ENCODE peak calls at places on chromosome 3, in six cellular contexts. D is astrocyte of the spinal cord, N is LoVo, Q is astrocyte of the hippocampus, O is MV-4-11, T is lower leg skin. X is an unnamed sample.

GRCh38 chr3:58037141-58037910 is 29.1 kb downstream of the FLNB start:
- DNase-seq in D (no peak), N (no peak), Q (no peak), O (no peak), T (no peak), X (no peak)

GRCh38 chr3:90241481-90241880 is 1134.1 kb downstream of the EPHA3 start:
- DNase-seq in D (no peak), N (no peak), Q (no peak), O (no peak), T (no peak), X (no peak)

GRCh38 chr3:62950227-62950626 is 75.0 kb upstream of the CADPS start:
- DNase-seq in D (no peak), N (no peak), Q (no peak), O (no peak), T (no peak), X (no peak)

GRCh38 chr3:44136421-44136820 is 105.3 kb upstream of the TOPAZ1 start:
- DNase-seq in D (peak; percentile 14), N (no peak), Q (peak; percentile 56), O (no peak), T (no peak), X (no peak)

GRCh38 chr3:24951186-24951585 is 456.5 kb upstream of the THRB start:
- DNase-seq in D (no peak), N (no peak), Q (no peak), O (no peak), T (no peak), X (no peak)

GRCh38 chr3:129536374-129536667 is 6.7 kb upstream of the H1-8 start:
- DNase-seq in D (no peak), N (no peak), Q (no peak), O (no peak), T (no peak), X (no peak)

GRCh38 chr3:49756036-49756435 is 30.3 kb downstream of the IP6K1 start:
- DNase-seq in D (no peak), N (no peak), Q (no peak), O (no peak), T (no peak), X (no peak)

GRCh38 chr3:22496641-22497040 is 706.5 kb upstream of the UBE2E2 start:
- DNase-seq in D (no peak), N (no peak), Q (no peak), O (no peak), T (no peak), X (no peak)

GRCh38 chr3:126351771-126352475 is 5.3 kb downstream of the KLF15 start:
- DNase-seq in D (no peak), N (no peak), Q (no peak), O (no peak), T (no peak), X (no peak)

GRCh38 chr3:95759614-95760301 is 1054.6 kb upstream of the EPHA6 start:
- DNase-seq in D (no peak), N (no peak), Q (no peak), O (no peak), T (no peak), X (no peak)

X was measured in cerebellar nuclear complex.